ENCODE peak calls at places on chromosomes 3 and 15, in seven cellular contexts. L is thyroid gland, I is HFFc6, J is fibroblast of pulmonary artery, V is MM.1S, T is mammary epithelial cell, X is cardiac fibroblast. W is an unnamed sample.

GRCh38 chr3:27713435-27713880 is 8.7 kb downstream of the EOMES start:
- DNase-seq in T (no peak), L (no peak), X (no peak), V (no peak), I (no peak), J (no peak), W (peak)

GRCh38 chr15:78761891-78762385 is 49.3 kb downstream of the ADAMTS7 start:
- DNase-seq in J (no peak), X (no peak), L (no peak), I (no peak), V (no peak), T (no peak), W (no peak)

GRCh38 chr3:98530676-98531075 is 1.1 kb upstream of the GPR15 start:
- DNase-seq in T (no peak), V (no peak), L (no peak), X (no peak), J (no peak), I (no peak), W (no peak)

GRCh38 chr15:84633311-84634227 is 20.5 kb downstream of the WDR73 start:
- DNase-seq in J (peak), X (peak), I (peak), T (peak), L (peak), V (peak), W (peak)

GRCh38 chr3:16056210-16056607 is 118.3 kb upstream of the GALNT15 start:
- DNase-seq in L (peak), X (peak), T (no peak), V (no peak), I (no peak), J (peak), W (no peak)

GRCh38 chr3:173465112-173465511 is 67.6 kb downstream of the NLGN1 start:
- DNase-seq in X (peak), I (peak), L (no peak), T (peak), J (peak), V (no peak), W (no peak)

GRCh38 chr3:48318831-48319512 is 14.5 kb downstream of the SPINK8 start:
- DNase-seq in J (no peak), T (no peak), L (no peak), X (no peak), V (no peak), I (no peak), W (no peak)

GRCh38 chr3:141109761-141110160 is 58.6 kb downstream of the SPSB4 start:
- DNase-seq in J (no peak), V (peak), T (no peak), L (no peak), X (no peak), I (no peak), W (no peak)

GRCh38 chr15:67037694-67038093 is 27.7 kb upstream of the SMAD3 start:
- DNase-seq in I (no peak), T (no peak), V (no peak), J (no peak), X (no peak), L (no peak), W (no peak)

GRCh38 chr3:33420966-33421365 is 19.2 kb downstream of the UBP1 start:
- DNase-seq in T (no peak), X (no peak), V (no peak), I (no peak), J (no peak), L (no peak), W (no peak)

DNA sequence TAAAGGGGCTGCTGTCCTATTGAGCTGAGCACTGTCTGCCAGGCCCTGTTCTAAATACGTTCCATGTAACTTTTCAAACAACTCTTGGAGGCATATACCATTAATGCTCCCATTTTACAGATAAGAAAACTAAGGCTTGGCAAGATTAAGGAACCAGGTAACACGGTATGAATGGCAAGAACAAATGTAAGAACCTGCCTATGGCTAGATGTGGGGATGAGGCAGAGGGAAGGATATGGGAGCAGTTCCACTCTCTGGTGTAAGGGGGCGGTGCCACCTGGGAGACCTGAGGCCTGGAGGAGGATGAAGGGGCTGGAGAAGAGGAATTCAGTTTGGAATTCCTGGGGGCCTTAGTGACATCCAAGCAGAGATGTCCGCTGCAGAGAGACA is 3.8 kb upstream of the LMAN1L start:
- DNase-seq in I (no peak), T (no peak), V (no peak), X (no peak), L (no peak), J (no peak), W (no peak)
- TF ChIP-seq CTCF in I (peak), T (no peak), V (peak), X (no peak), L (no peak), J (no peak), W (no peak)

GRCh38 chr3:94573337-94573736 is 510.5 kb downstream of the NSUN3 start:
- DNase-seq in V (no peak), L (no peak), J (no peak), X (no peak), T (no peak), I (no peak), W (no peak)

GRCh38 chr3:94564247-94564646 is 501.4 kb downstream of the NSUN3 start:
- DNase-seq in T (no peak), L (no peak), X (no peak), V (no peak), I (no peak), J (no peak), W (no peak)

DNA sequence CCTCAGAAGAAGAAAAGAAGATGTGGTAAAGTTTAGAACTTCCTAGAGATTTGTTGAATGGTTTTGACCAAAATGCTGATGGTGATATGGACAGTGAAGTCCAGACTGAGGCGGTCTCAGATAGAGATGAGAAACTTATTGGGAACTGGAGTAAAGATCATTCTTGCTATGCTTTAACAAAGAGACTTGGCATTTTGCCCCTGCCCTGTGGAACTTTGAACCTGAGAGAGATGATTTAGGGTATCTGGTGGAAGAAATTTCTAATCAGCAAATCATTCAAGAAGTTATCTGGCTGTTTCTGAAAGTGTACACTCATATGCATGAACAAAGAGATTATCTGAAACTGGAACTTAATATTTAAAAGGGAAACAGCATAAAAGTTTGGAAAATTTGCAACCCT is 505.2 kb downstream of the NSUN3 start:
- DNase-seq in V (no peak), X (no peak), I (no peak), J (no peak), T (no peak), L (no peak), W (no peak)
- TF ChIP-seq CTCF in V (no peak), X (no peak), I (no peak), J (no peak), T (no peak), L (no peak), W (no peak)

DNA sequence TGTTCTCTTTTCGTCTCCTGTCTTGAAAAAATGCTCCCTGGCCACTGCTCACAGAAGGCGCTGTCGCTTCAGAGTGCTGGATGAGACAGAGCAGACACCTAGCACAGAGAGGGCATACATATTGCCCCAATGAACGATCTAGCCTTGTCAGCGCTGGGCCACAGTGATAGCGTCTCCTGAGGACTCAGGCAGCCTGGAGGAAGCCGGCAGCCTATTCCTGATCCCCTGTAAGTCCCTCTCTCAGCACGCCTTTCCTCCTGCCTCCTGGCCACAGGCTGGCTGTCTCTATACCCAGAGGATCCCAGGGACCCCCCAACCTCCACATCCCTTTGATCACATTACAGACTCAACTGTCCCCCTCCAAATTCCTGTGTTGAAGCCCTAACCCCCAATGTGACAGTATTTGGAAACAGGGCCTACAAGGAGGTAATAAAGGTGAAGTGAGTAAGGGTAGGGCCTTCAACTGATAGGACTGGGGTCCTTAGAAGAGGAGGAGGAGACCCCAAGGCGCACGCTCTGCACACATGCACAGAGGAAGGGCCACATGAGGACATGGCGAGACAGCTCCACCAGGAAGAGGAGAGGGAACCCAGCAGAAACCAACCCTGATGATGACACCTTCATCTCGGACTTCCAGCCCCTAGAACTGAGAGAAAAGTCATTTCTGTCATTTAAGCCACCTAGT is 7.5 kb downstream of the PLA2G4F start:
- DNase-seq in X (no peak), I (no peak), V (no peak), L (no peak), J (no peak), T (no peak), W (no peak)
- TF ChIP-seq CTCF in X (no peak), I (no peak), V (no peak), L (no peak), J (no peak), T (no peak), W (no peak)

DNA sequence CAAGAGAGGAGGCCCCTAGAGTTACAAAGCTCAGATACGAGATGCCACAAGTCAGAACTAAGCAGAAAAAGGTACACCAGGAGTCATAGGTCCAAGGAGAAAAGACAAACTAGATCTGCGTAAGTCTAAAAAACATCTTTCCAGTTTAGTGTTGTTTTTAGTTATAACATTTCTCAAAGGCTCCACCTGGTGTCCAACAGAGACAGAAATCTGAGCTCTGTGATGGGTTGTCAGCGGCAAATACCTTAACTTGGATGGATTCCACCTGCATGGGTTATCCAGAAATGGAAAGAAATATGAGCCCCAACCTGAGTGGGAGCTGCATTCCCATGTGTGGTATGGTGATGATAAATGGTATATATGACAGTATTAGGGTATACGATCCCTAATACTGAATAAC is 238.6 kb upstream of the CHRM5 start:
- DNase-seq in X (no peak), T (peak), J (peak), V (no peak), L (peak), I (no peak), W (no peak)
- TF ChIP-seq CTCF in X (peak), T (peak), J (peak), V (peak), L (peak), I (peak), W (no peak)

GRCh38 chr15:53802672-53803071 is 43.2 kb upstream of the WDR72 start:
- DNase-seq in X (no peak), V (no peak), J (no peak), T (no peak), I (no peak), L (no peak), W (no peak)

GRCh38 chr15:53811530-53811929 is 52.1 kb upstream of the WDR72 start:
- DNase-seq in V (peak), J (peak), T (no peak), I (peak), X (no peak), L (no peak), W (no peak)

GRCh38 chr15:53807500-53807899 is 48.0 kb upstream of the WDR72 start:
- DNase-seq in X (no peak), T (no peak), L (no peak), I (no peak), J (no peak), V (no peak), W (no peak)

GRCh38 chr15:53808058-53808703 is 48.7 kb upstream of the WDR72 start:
- DNase-seq in X (peak), T (no peak), I (no peak), V (peak), L (no peak), J (peak), W (peak)
- TF ChIP-seq CTCF in X (peak), T (peak), I (peak), V (peak), L (peak), J (peak), W (no peak)

GRCh38 chr15:56985871-56986270 is 67.4 kb downstream of the TCF12 start:
- DNase-seq in I (no peak), T (no peak), L (no peak), X (no peak), V (no peak), J (no peak), W (no peak)

GRCh38 chr15:56981160-56981559 is 62.7 kb downstream of the TCF12 start:
- DNase-seq in T (no peak), J (no peak), X (no peak), I (no peak), L (no peak), V (no peak), W (no peak)

GRCh38 chr15:56984681-56985515 is 66.5 kb downstream of the TCF12 start:
- DNase-seq in L (no peak), I (peak), V (no peak), J (peak), T (no peak), X (peak), W (no peak)

GRCh38 chr15:56980474-56980873 is 62.0 kb downstream of the TCF12 start:
- DNase-seq in T (no peak), V (no peak), I (no peak), J (no peak), X (no peak), L (no peak), W (no peak)

GRCh38 chr15:56982987-56983386 is 64.5 kb downstream of the TCF12 start:
- DNase-seq in X (no peak), L (no peak), I (no peak), V (no peak), T (no peak), J (no peak), W (no peak)
- TF ChIP-seq CTCF in X (no peak), L (no peak), I (no peak), V (no peak), T (no peak), J (no peak), W (no peak)

GRCh38 chr3:19543212-19543841 is 390.7 kb downstream of the EFHB start:
- DNase-seq in L (peak), V (peak), X (peak), T (peak), J (peak), I (no peak), W (peak)
- TF ChIP-seq CTCF in L (peak), V (peak), X (no peak), T (peak), J (peak), I (no peak), W (peak)

GRCh38 chr3:165346503-165346902 is 150.3 kb upstream of the SLITRK3 start:
- DNase-seq in T (no peak), J (no peak), X (no peak), I (no peak), L (no peak), V (no peak), W (no peak)
- TF ChIP-seq CTCF in T (no peak), J (no peak), X (no peak), I (no peak), L (no peak), V (no peak), W (no peak)

GRCh38 chr3:192005989-192006388 is 545.0 kb downstream of the PYDC2 start:
- DNase-seq in V (no peak), I (no peak), T (no peak), J (peak), X (no peak), L (no peak), W (no peak)
- TF ChIP-seq CTCF in V (no peak), I (no peak), T (no peak), J (no peak), X (no peak), L (no peak), W (no peak)